ENCODE peak calls at places on chromosomes 11 and 22, in four cellular contexts. M is GM23338, V is HepG2, I is GM12878. P is an unnamed sample.

GRCh38 chr11:133921026-133921425 is 35.7 kb downstream of the IGSF9B start:
- DNase-seq in M (no peak), V (no peak), I (no peak), P (no peak)

GRCh38 chr11:131666006-131666405 is 295.6 kb downstream of the NTM start:
- DNase-seq in M (no peak), V (no peak), I (no peak), P (no peak)

GRCh38 chr11:44814881-44815592 is 88.3 kb downstream of the TSPAN18 start:
- DNase-seq in M (no peak), I (no peak), V (no peak), P (no peak)

GRCh38 chr11:64809781-64810241 is 540 bp downstream of the MEN1 start:
- DNase-seq in I (no peak), V (no peak), M (peak), P (no peak)

GRCh38 chr11:27703453-27703852 is 3.2 kb upstream of the BDNF start:
- DNase-seq in V (no peak), I (no peak), M (no peak), P (no peak)

GRCh38 chr22:36730176-36730858 is 26.8 kb upstream of the CACNG2 start:
- DNase-seq in V (no peak), M (no peak), I (no peak), P (no peak)

GRCh38 chr11:20033806-20034205 is 126.5 kb downstream of the DBX1 start:
- DNase-seq in I (no peak), M (no peak), V (no peak), P (no peak)

GRCh38 chr11:56783448-56784041 is 35.0 kb upstream of the OR9G4 start:
- DNase-seq in V (peak), M (peak), I (no peak), P (peak)

GRCh38 chr11:134786636-134787035 is 374.6 kb upstream of the B3GAT1 start:
- DNase-seq in V (no peak), I (no peak), M (no peak), P (no peak)

GRCh38 chr22:31075961-31076360 is 5.2 kb upstream of the SMTN start:
- DNase-seq in I (no peak), V (no peak), M (no peak), P (no peak)

GRCh38 chr11:128891410-128891861 is 280 bp downstream of the KCNJ5 start:
- DNase-seq in V (no peak), I (no peak), M (peak), P (no peak)

GRCh38 chr11:57318178-57318577 is 6.6 kb downstream of the TNKS1BP1 start:
- DNase-seq in V (no peak), M (no peak), I (no peak), P (no peak)

GRCh38 chr11:17923213-17923612 is 89.6 kb downstream of the SERGEF start:
- DNase-seq in V (no peak), M (no peak), I (no peak), P (no peak)

GRCh38 chr11:130114281-130114680 is 44.6 kb downstream of the APLP2 start:
- DNase-seq in M (no peak), I (no peak), V (no peak), P (no peak)

GRCh38 chr11:1563149-1563638 is 8.9 kb downstream of the DUSP8 start:
- DNase-seq in I (no peak), M (no peak), V (no peak), P (no peak)

GRCh38 chr11:124717786-124718634 is 21.7 kb upstream of the NRGN start:
- DNase-seq in V (peak), I (no peak), M (peak), P (no peak)

GRCh38 chr11:872799-873198 is 30.1 kb downstream of the TSPAN4 start:
- DNase-seq in M (no peak), I (no peak), V (no peak), P (no peak)

GRCh38 chr22:24088796-24089195 is 77.7 kb downstream of the CABIN1 start:
- DNase-seq in I (no peak), M (peak), V (no peak), P (no peak)

GRCh38 chr11:19025799-19026406 is 34.6 kb downstream of the MRGPRX2 start:
- DNase-seq in I (no peak), M (no peak), V (no peak), P (no peak)

GRCh38 chr22:47406180-47406723 is 643.8 kb downstream of the TBC1D22A start:
- DNase-seq in I (no peak), V (no peak), M (no peak), P (no peak)

GRCh38 chr11:64759722-64760719 is at the start of gene PYGM:
- DNase-seq in V (no peak), I (no peak), M (peak), P (no peak)

DNA sequence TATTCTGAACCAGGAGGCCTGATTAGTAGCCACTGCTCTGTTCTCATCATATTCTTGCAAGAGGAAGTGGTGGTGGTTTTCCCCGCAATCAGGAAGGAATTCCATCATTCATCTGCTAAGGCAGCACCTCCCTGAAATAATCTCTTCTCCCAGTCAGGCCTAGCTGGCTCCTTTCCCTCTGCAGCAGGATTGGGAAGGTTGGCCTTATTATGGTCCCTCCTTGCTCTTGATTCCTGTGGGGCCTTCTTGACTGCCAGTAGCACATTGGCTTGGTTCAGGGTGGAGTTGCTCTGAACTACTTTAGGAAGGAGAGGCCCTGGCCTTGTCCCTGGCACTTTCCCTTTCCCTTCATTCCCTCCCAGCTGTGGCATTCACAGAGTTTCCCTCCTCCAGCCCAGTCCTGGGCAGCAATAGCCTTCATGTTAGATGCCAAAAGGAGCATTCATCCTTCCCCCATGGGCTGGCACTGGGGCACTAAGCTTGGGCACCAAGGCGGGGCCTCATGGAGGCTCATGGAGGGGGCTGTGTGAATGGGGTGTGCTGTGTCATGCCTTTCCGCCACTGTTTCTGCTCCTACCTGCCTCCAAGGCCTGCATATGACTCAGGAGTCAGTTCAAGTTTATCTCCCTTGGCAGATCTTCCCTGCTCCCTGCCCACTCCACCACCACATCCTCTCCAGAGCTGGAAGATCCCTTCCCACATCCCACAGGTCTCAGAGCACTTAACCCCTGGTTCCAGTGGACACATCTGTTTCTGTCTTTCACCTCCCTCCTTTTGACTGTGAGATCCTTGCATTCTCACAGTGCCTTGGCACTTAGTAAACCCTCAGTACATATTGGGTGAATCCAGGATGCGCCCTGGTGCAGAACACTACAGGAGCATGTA is 27.6 kb upstream of the CD44 start:
- DNase-seq in V (no peak), M (no peak), I (no peak), P (no peak)
- TF ChIP-seq REST in V (no peak), M (no peak), I (no peak), P (no peak)

DNA sequence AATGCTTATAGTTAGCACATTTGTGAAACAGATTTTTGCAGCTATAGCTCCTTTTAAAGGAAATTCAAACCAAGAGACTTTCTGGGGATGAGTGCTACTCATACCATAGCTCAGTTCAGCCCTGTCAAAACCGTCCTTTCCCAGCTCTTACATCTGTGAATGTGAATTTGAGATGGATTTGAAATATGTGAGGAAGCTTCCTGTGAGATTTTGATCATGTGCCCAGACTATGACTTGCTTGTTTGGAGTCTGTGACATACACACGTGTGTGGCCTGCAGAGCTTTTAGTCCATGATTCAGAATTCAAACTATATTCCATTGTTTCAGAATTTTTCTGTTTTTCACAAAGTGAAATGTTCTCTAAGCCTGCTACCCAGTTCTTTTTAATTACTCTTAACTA is 4.4 kb upstream of the MMP1 start:
- DNase-seq in M (no peak), I (no peak), V (no peak), P (no peak)
- TF ChIP-seq REST in M (no peak), I (no peak), V (no peak), P (no peak)

GRCh38 chr22:28798810-28799124 is 1.6 kb downstream of the XBP1 start:
- DNase-seq in M (no peak), V (no peak), I (no peak), P (no peak)

GRCh38 chr22:28799834-28800307 is 498 bp downstream of the XBP1 start:
- DNase-seq in I (no peak), V (no peak), M (peak), P (no peak)

GRCh38 chr22:28800308-28801041 is at the start of gene XBP1:
- DNase-seq in I (peak), M (peak), V (peak), P (peak)

GRCh38 chr22:28801845-28802594 is 1.7 kb upstream of the XBP1 start:
- DNase-seq in V (peak), M (peak), I (no peak), P (no peak)

GRCh38 chr22:28799125-28799833 is 1.1 kb downstream of the XBP1 start:
- DNase-seq in M (peak), I (no peak), V (peak), P (peak)
- TF ChIP-seq REST in M (no peak), I (no peak), V (no peak), P (no peak)

GRCh38 chr11:67316882-67317364 is 13.6 kb downstream of the SSH3 start:
- DNase-seq in I (no peak), V (no peak), M (no peak), P (no peak)
- TF ChIP-seq REST in I (no peak), V (no peak), M (no peak), P (no peak)

GRCh38 chr11:34313099-34313517 is 44.7 kb downstream of the ABTB2 start:
- DNase-seq in M (peak), I (peak), V (no peak), P (no peak)
- TF ChIP-seq REST in M (no peak), I (peak), V (no peak), P (no peak)

P was measured in Panc1.